ENCODE peak calls at places on chromosome 10, in five cellular contexts. H, D, Q, U and X are unnamed samples. For H3K4me1, the result is how much of the 10 kb centered on the place peaks cover.

GRCh38 chr10:97763947-97764346 is 7.9 kb downstream of the SFRP5 start:
- DNase-seq in H (no peak), D (no peak), Q (no peak), U (no peak), X (no peak)

GRCh38 chr10:49187950-49188761 is at the start of gene TMEM273:
- DNase-seq in H (peak), D (peak), Q (peak), U (peak), X (peak)

GRCh38 chr10:46014683-46015405 is 15.6 kb downstream of the NCOA4 start:
- DNase-seq in H (no peak), D (no peak), Q (no peak), U (peak), X (no peak)

GRCh38 chr10:128462026-128462425 is 335.8 kb upstream of the MKI67 start:
- DNase-seq in H (no peak), D (no peak), Q (no peak), U (no peak), X (no peak)

GRCh38 chr10:132210766-132211165 is 24.0 kb downstream of the DPYSL4 start:
- DNase-seq in H (no peak), D (no peak), Q (no peak), U (no peak), X (no peak)

GRCh38 chr10:89513206-89513605 is 22.2 kb downstream of the SLC16A12 start:
- DNase-seq in H (no peak), D (no peak), Q (no peak), U (no peak), X (no peak)

GRCh38 chr10:22475857-22476600 is 130.7 kb downstream of the SPAG6 start:
- DNase-seq in H (no peak), D (no peak), Q (no peak), U (no peak), X (no peak)

GRCh38 chr10:70328987-70329386 is 45.2 kb upstream of the NPFFR1 start:
- DNase-seq in H (no peak), D (no peak), Q (no peak), U (peak), X (no peak)

GRCh38 chr10:49552277-49552676 is 13.4 kb upstream of the ERCC6 start:
- DNase-seq in H (no peak), D (no peak), Q (no peak), U (peak), X (no peak)

GRCh38 chr10:130333185-130333584 is 197.0 kb downstream of the GLRX3 start:
- DNase-seq in H (no peak), D (no peak), Q (no peak), U (no peak), X (no peak)

GRCh38 chr10:131094406-131095108 is 217.0 kb downstream of the TCERG1L start:
- DNase-seq in H (no peak), D (no peak), Q (no peak), U (no peak), X (no peak)

GRCh38 chr10:74047871-74048270 is 50.0 kb downstream of the VCL start:
- DNase-seq in H (no peak), D (no peak), Q (no peak), U (peak), X (no peak)

GRCh38 chr10:113026679-113027078 is 76.6 kb downstream of the TCF7L2 start:
- DNase-seq in H (no peak), D (no peak), Q (no peak), U (peak), X (no peak)

GRCh38 chr10:50516161-50516560 is 107.6 kb downstream of the SGMS1 start:
- DNase-seq in H (no peak), D (no peak), Q (no peak), U (no peak), X (no peak)

GRCh38 chr10:79096514-79096913 is 27.7 kb downstream of the ZMIZ1 start:
- DNase-seq in H (no peak), D (no peak), Q (no peak), U (no peak), X (no peak)
- H3K4me1 ChIP-seq in H (under half), D (half or more), Q (under half), U (under half), X (under half)

GRCh38 chr10:58268454-58268945 is 462 bp upstream of the CISD1 start:
- DNase-seq in H (peak), D (no peak), Q (no peak), U (no peak), X (no peak)

GRCh38 chr10:58266826-58267712 is 625 bp downstream of the IPMK start:
- DNase-seq in H (peak), D (peak), Q (peak), U (peak), X (peak)

GRCh38 chr10:58266003-58266825 is 1.5 kb downstream of the IPMK start:
- DNase-seq in H (no peak), D (no peak), Q (no peak), U (peak), X (no peak)

GRCh38 chr10:58267713-58268453 is at the start of gene IPMK:
- DNase-seq in H (peak), D (peak), Q (peak), U (peak), X (peak)

DNA sequence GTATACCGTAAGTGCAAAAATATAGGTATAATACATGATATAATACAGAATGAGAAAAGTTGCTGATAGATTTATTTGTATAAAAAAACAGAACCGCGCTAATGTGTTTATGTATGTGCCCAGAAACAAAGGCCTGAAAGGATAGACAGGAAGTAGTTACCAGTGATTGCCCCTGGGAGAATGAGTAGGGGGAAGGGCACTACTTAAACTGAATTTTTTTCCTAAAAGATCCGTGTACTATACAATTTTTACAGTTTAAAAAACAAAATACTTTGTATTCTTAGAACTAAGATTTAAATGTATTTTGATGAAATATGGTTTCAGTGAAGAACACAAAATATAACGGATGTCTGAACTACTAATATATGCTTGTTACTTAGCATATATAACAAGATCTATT is 2.9 kb downstream of the IPMK start:
- DNase-seq in H (no peak), D (no peak), Q (no peak), U (no peak), X (no peak)
- H3K4me3 ChIP-seq in H (no peak), D (no peak), Q (no peak), U (no peak), X (no peak)

DNA sequence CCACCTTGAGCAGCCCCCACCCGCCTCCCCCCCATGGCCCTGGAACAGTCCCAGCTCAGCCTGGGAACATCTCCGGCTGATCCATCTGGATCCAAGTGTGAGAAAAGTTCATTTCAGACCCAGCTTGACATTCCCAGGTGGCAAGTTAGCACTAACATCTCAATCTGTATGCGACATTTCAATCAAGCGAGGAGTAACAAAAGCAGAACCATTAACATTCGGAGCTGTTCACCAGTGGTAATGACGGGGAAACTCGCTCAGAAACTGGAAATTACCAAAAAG is 65.4 kb downstream of the PAX2 start:
- DNase-seq in H (peak), D (no peak), Q (no peak), U (no peak), X (no peak)
- TF ChIP-seq CTCF in H (no peak), D (no peak), Q (no peak), U (no peak), X (no peak)

DNA sequence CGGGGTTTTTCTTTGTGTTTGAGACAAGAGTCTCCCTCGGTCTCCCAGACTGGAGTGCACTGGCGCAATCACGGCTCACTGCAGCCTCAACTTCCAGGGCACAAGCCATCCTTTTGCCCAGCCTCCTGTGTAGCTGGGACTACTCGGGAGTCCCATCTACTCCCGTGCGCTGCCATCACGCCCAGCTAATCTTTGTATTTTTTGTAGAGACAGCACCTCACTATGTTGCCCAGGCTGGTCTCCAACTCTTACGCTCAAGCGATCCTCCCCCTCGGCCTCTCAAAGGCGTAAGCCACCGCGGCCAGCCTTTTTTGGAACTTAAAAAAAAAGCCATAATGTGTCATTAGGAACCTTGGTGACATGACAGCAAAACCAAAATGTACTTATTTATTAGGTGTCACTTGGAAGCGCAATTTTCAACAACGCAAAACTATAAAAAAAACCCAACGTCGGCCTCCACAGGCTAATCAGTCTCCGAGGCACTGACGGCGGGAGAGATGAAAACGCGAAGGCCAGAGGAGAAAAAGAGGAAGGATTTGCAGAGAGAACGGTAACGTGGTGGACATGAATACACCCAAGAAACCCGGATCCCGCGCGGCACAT is 911 bp upstream of the HNRNPH3 start:
- DNase-seq in H (peak), D (no peak), Q (peak), U (peak), X (no peak)
- H3K4me1 ChIP-seq in H (under half), D (under half), Q (under half), U (under half), X (under half)